ENCODE peak calls at places on chromosomes 2 and 18, in nine cellular contexts. One of them, this sample, is unnamed.
A peak's percentile ranks its signal among the peaks of the same experiment; 100 is the strongest.

GRCh38 chr2:85768713-85769112 is 14.9 kb downstream of the ATOH8 start:
- DNase-seq in fibroblast of the conjunctiva: peak; percentile 40
- DNase-seq in stimulated activated CD8-positive, alpha-beta memory T cell treated with anti-CD3 and anti-CD28 coated beads, Interleukin-7, amount 100 ng/mL, for 4 hours: no peak
- DNase-seq in fibroblast of mammary gland: peak; percentile 73
- DNase-seq in T follicular helper cell: no peak
- DNase-seq in pons: no peak
- DNase-seq in non-pigmented ciliary epithelial cell: no peak
- DNase-seq in RCC 7860: no peak
- DNase-seq in heart left ventricle: peak; percentile 89
- DNase-seq in this sample: no peak

GRCh38 chr2:56132138-56132537 is 51.7 kb upstream of the CCDC85A start:
- DNase-seq in fibroblast of the conjunctiva: peak; percentile 37
- DNase-seq in stimulated activated CD8-positive, alpha-beta memory T cell treated with anti-CD3 and anti-CD28 coated beads, Interleukin-7, amount 100 ng/mL, for 4 hours: no peak
- DNase-seq in fibroblast of mammary gland: peak; percentile 53
- DNase-seq in T follicular helper cell: no peak
- DNase-seq in pons: peak; percentile 80
- DNase-seq in non-pigmented ciliary epithelial cell: peak; percentile 14
- DNase-seq in RCC 7860: peak; percentile 38
- DNase-seq in heart left ventricle: no peak
- DNase-seq in this sample: peak; percentile 49

GRCh38 chr2:138632066-138632465 is 130.5 kb downstream of the SPOPL start:
- DNase-seq in fibroblast of the conjunctiva: peak; percentile 14
- DNase-seq in stimulated activated CD8-positive, alpha-beta memory T cell treated with anti-CD3 and anti-CD28 coated beads, Interleukin-7, amount 100 ng/mL, for 4 hours: no peak
- DNase-seq in fibroblast of mammary gland: peak; percentile 31
- DNase-seq in T follicular helper cell: no peak
- DNase-seq in pons: no peak
- DNase-seq in non-pigmented ciliary epithelial cell: no peak
- DNase-seq in RCC 7860: peak; percentile 50
- DNase-seq in heart left ventricle: no peak
- DNase-seq in this sample: peak; percentile 20

GRCh38 chr2:71190959-71191943 is 35.7 kb downstream of the PAIP2B start:
- DNase-seq in fibroblast of the conjunctiva: no peak
- DNase-seq in stimulated activated CD8-positive, alpha-beta memory T cell treated with anti-CD3 and anti-CD28 coated beads, Interleukin-7, amount 100 ng/mL, for 4 hours: no peak
- DNase-seq in fibroblast of mammary gland: peak; percentile 25
- DNase-seq in T follicular helper cell: no peak
- DNase-seq in pons: peak; percentile 38
- DNase-seq in non-pigmented ciliary epithelial cell: no peak
- DNase-seq in RCC 7860: no peak
- DNase-seq in heart left ventricle: no peak
- DNase-seq in this sample: peak; percentile 21

GRCh38 chr2:64423303-64423702 is 30.7 kb upstream of the LGALSL start:
- DNase-seq in fibroblast of the conjunctiva: no peak
- DNase-seq in stimulated activated CD8-positive, alpha-beta memory T cell treated with anti-CD3 and anti-CD28 coated beads, Interleukin-7, amount 100 ng/mL, for 4 hours: no peak
- DNase-seq in fibroblast of mammary gland: no peak
- DNase-seq in T follicular helper cell: no peak
- DNase-seq in pons: no peak
- DNase-seq in non-pigmented ciliary epithelial cell: no peak
- DNase-seq in RCC 7860: no peak
- DNase-seq in heart left ventricle: no peak
- DNase-seq in this sample: no peak

GRCh38 chr2:140797718-140798117 is 1333.1 kb downstream of the LRP1B start:
- DNase-seq in fibroblast of the conjunctiva: no peak
- DNase-seq in stimulated activated CD8-positive, alpha-beta memory T cell treated with anti-CD3 and anti-CD28 coated beads, Interleukin-7, amount 100 ng/mL, for 4 hours: no peak
- DNase-seq in fibroblast of mammary gland: no peak
- DNase-seq in T follicular helper cell: no peak
- DNase-seq in pons: no peak
- DNase-seq in non-pigmented ciliary epithelial cell: no peak
- DNase-seq in RCC 7860: no peak
- DNase-seq in heart left ventricle: no peak
- DNase-seq in this sample: no peak

GRCh38 chr2:240960309-240960962 is 38.0 kb upstream of the SNED1 start:
- DNase-seq in fibroblast of the conjunctiva: peak; percentile 65
- DNase-seq in stimulated activated CD8-positive, alpha-beta memory T cell treated with anti-CD3 and anti-CD28 coated beads, Interleukin-7, amount 100 ng/mL, for 4 hours: no peak
- DNase-seq in fibroblast of mammary gland: peak; percentile 79
- DNase-seq in T follicular helper cell: no peak
- DNase-seq in pons: no peak
- DNase-seq in non-pigmented ciliary epithelial cell: no peak
- DNase-seq in RCC 7860: no peak
- DNase-seq in heart left ventricle: peak; percentile 61
- DNase-seq in this sample: no peak

GRCh38 chr2:13819896-13820295 is 812.6 kb upstream of the LRATD1 start:
- DNase-seq in fibroblast of the conjunctiva: no peak
- DNase-seq in stimulated activated CD8-positive, alpha-beta memory T cell treated with anti-CD3 and anti-CD28 coated beads, Interleukin-7, amount 100 ng/mL, for 4 hours: no peak
- DNase-seq in fibroblast of mammary gland: peak; percentile 21
- DNase-seq in T follicular helper cell: no peak
- DNase-seq in pons: no peak
- DNase-seq in non-pigmented ciliary epithelial cell: no peak
- DNase-seq in RCC 7860: no peak
- DNase-seq in heart left ventricle: no peak
- DNase-seq in this sample: no peak

GRCh38 chr18:5419601-5420000 is 124.1 kb upstream of the ZBTB14 start:
- DNase-seq in fibroblast of the conjunctiva: no peak
- DNase-seq in stimulated activated CD8-positive, alpha-beta memory T cell treated with anti-CD3 and anti-CD28 coated beads, Interleukin-7, amount 100 ng/mL, for 4 hours: no peak
- DNase-seq in fibroblast of mammary gland: no peak
- DNase-seq in T follicular helper cell: no peak
- DNase-seq in pons: peak; percentile 86
- DNase-seq in non-pigmented ciliary epithelial cell: no peak
- DNase-seq in RCC 7860: no peak
- DNase-seq in heart left ventricle: no peak
- DNase-seq in this sample: no peak

GRCh38 chr18:70319185-70319584 is 30.3 kb downstream of the SOCS6 start:
- DNase-seq in fibroblast of the conjunctiva: no peak
- DNase-seq in stimulated activated CD8-positive, alpha-beta memory T cell treated with anti-CD3 and anti-CD28 coated beads, Interleukin-7, amount 100 ng/mL, for 4 hours: no peak
- DNase-seq in fibroblast of mammary gland: no peak
- DNase-seq in T follicular helper cell: no peak
- DNase-seq in pons: no peak
- DNase-seq in non-pigmented ciliary epithelial cell: no peak
- DNase-seq in RCC 7860: no peak
- DNase-seq in heart left ventricle: no peak
- DNase-seq in this sample: no peak

GRCh38 chr2:60565472-60565871 is 12.0 kb upstream of the BCL11A start:
- DNase-seq in fibroblast of the conjunctiva: no peak
- DNase-seq in stimulated activated CD8-positive, alpha-beta memory T cell treated with anti-CD3 and anti-CD28 coated beads, Interleukin-7, amount 100 ng/mL, for 4 hours: no peak
- DNase-seq in fibroblast of mammary gland: no peak
- DNase-seq in T follicular helper cell: no peak
- DNase-seq in pons: no peak
- DNase-seq in non-pigmented ciliary epithelial cell: no peak
- DNase-seq in RCC 7860: no peak
- DNase-seq in heart left ventricle: no peak
- DNase-seq in this sample: no peak

GRCh38 chr2:218662827-218663226 is 3.3 kb downstream of the BCS1L start:
- DNase-seq in fibroblast of the conjunctiva: no peak
- DNase-seq in stimulated activated CD8-positive, alpha-beta memory T cell treated with anti-CD3 and anti-CD28 coated beads, Interleukin-7, amount 100 ng/mL, for 4 hours: no peak
- DNase-seq in fibroblast of mammary gland: no peak
- DNase-seq in T follicular helper cell: no peak
- DNase-seq in pons: no peak
- DNase-seq in non-pigmented ciliary epithelial cell: no peak
- DNase-seq in RCC 7860: no peak
- DNase-seq in heart left ventricle: no peak
- DNase-seq in this sample: no peak

GRCh38 chr2:226623587-226624368 is 175.8 kb downstream of the IRS1 start:
- DNase-seq in fibroblast of the conjunctiva: no peak
- DNase-seq in stimulated activated CD8-positive, alpha-beta memory T cell treated with anti-CD3 and anti-CD28 coated beads, Interleukin-7, amount 100 ng/mL, for 4 hours: no peak
- DNase-seq in fibroblast of mammary gland: no peak
- DNase-seq in T follicular helper cell: no peak
- DNase-seq in pons: no peak
- DNase-seq in non-pigmented ciliary epithelial cell: no peak
- DNase-seq in RCC 7860: no peak
- DNase-seq in heart left ventricle: no peak
- DNase-seq in this sample: peak; percentile 7

GRCh38 chr18:55452123-55452611 is 135.8 kb downstream of the TCF4 start:
- DNase-seq in fibroblast of the conjunctiva: no peak
- DNase-seq in stimulated activated CD8-positive, alpha-beta memory T cell treated with anti-CD3 and anti-CD28 coated beads, Interleukin-7, amount 100 ng/mL, for 4 hours: no peak
- DNase-seq in fibroblast of mammary gland: peak; percentile 60
- DNase-seq in T follicular helper cell: no peak
- DNase-seq in pons: no peak
- DNase-seq in non-pigmented ciliary epithelial cell: no peak
- DNase-seq in RCC 7860: no peak
- DNase-seq in heart left ventricle: no peak
- DNase-seq in this sample: no peak

GRCh38 chr2:29053223-29053622 is 21.1 kb downstream of the PCARE start:
- DNase-seq in fibroblast of the conjunctiva: no peak
- DNase-seq in stimulated activated CD8-positive, alpha-beta memory T cell treated with anti-CD3 and anti-CD28 coated beads, Interleukin-7, amount 100 ng/mL, for 4 hours: no peak
- DNase-seq in fibroblast of mammary gland: no peak
- DNase-seq in T follicular helper cell: no peak
- DNase-seq in pons: no peak
- DNase-seq in non-pigmented ciliary epithelial cell: no peak
- DNase-seq in RCC 7860: no peak
- DNase-seq in heart left ventricle: no peak
- DNase-seq in this sample: no peak

GRCh38 chr18:21745234-21745633 is 4.6 kb downstream of the MIB1 start:
- DNase-seq in fibroblast of the conjunctiva: no peak
- DNase-seq in stimulated activated CD8-positive, alpha-beta memory T cell treated with anti-CD3 and anti-CD28 coated beads, Interleukin-7, amount 100 ng/mL, for 4 hours: no peak
- DNase-seq in fibroblast of mammary gland: no peak
- DNase-seq in T follicular helper cell: no peak
- DNase-seq in pons: no peak
- DNase-seq in non-pigmented ciliary epithelial cell: no peak
- DNase-seq in RCC 7860: no peak
- DNase-seq in heart left ventricle: no peak
- DNase-seq in this sample: no peak

GRCh38 chr2:22520337-22521288 is 864.4 kb upstream of the KLHL29 start:
- DNase-seq in fibroblast of the conjunctiva: no peak
- DNase-seq in stimulated activated CD8-positive, alpha-beta memory T cell treated with anti-CD3 and anti-CD28 coated beads, Interleukin-7, amount 100 ng/mL, for 4 hours: no peak
- DNase-seq in fibroblast of mammary gland: no peak
- DNase-seq in T follicular helper cell: no peak
- DNase-seq in pons: no peak
- DNase-seq in non-pigmented ciliary epithelial cell: no peak
- DNase-seq in RCC 7860: no peak
- DNase-seq in heart left ventricle: no peak
- DNase-seq in this sample: no peak

GRCh38 chr2:98013407-98014042 is 17.8 kb upstream of the TMEM131 start:
- DNase-seq in fibroblast of the conjunctiva: no peak
- DNase-seq in stimulated activated CD8-positive, alpha-beta memory T cell treated with anti-CD3 and anti-CD28 coated beads, Interleukin-7, amount 100 ng/mL, for 4 hours: no peak
- DNase-seq in fibroblast of mammary gland: peak; percentile 85
- DNase-seq in T follicular helper cell: no peak
- DNase-seq in pons: no peak
- DNase-seq in non-pigmented ciliary epithelial cell: peak; percentile 74
- DNase-seq in RCC 7860: peak; percentile 10
- DNase-seq in heart left ventricle: no peak
- DNase-seq in this sample: peak; percentile 41

GRCh38 chr18:45559258-45559657 is 56.0 kb upstream of the SLC14A2 start:
- DNase-seq in fibroblast of the conjunctiva: no peak
- DNase-seq in stimulated activated CD8-positive, alpha-beta memory T cell treated with anti-CD3 and anti-CD28 coated beads, Interleukin-7, amount 100 ng/mL, for 4 hours: no peak
- DNase-seq in fibroblast of mammary gland: no peak
- DNase-seq in T follicular helper cell: no peak
- DNase-seq in pons: no peak
- DNase-seq in non-pigmented ciliary epithelial cell: no peak
- DNase-seq in RCC 7860: no peak
- DNase-seq in heart left ventricle: no peak
- DNase-seq in this sample: no peak